ENCODE peak calls at places on chromosomes 5 and 9, in five cellular contexts. P is G401; K is stimulated activated CD4-positive, alpha-beta T cell treated with anti-CD3 and anti-CD28 coated beads, Interleukin-4, amount 100 ng/mL, for 4 hours; D is activated T-cell treated with anti-CD3 and anti-CD28 coated beads for 1 hour; C is fibroblast of mammary gland. B is an unnamed sample.

GRCh38 chr5:171750316-171750788 is 35.3 kb upstream of the SMIM23 start:
- DNase-seq in D (no peak), K (no peak), P (peak; percentile 3), C (peak; percentile 59), B (peak; percentile 20)

GRCh38 chr9:107488400-107489143 is 997 bp downstream of the KLF4 start:
- DNase-seq in D (no peak), C (peak; percentile 73), K (no peak), P (no peak), B (peak; percentile 62)

GRCh38 chr5:2052687-2053086 is 170.0 kb upstream of the IRX4 start:
- DNase-seq in K (no peak), D (no peak), P (no peak), C (no peak), B (no peak)

GRCh38 chr9:105887679-105888078 is 193.3 kb downstream of the TMEM38B start:
- DNase-seq in P (no peak), D (no peak), C (no peak), K (no peak), B (no peak)

GRCh38 chr9:120603601-120604000 is 23.6 kb upstream of the CDK5RAP2 start:
- DNase-seq in P (no peak), D (no peak), C (no peak), K (no peak), B (no peak)

GRCh38 chr9:38025166-38025565 is 43.9 kb downstream of the SHB start:
- DNase-seq in C (no peak), K (no peak), D (no peak), P (no peak), B (no peak)

GRCh38 chr5:128905225-128906110 is 59.8 kb upstream of the SLC27A6 start:
- DNase-seq in P (peak; percentile 39), D (peak; percentile 19), C (peak; percentile 78), K (peak; percentile 3), B (peak; percentile 55)

GRCh38 chr9:22044583-22044982 is 35.5 kb upstream of the CDKN2B start:
- DNase-seq in D (no peak), K (no peak), P (no peak), C (peak; percentile 93), B (peak; percentile 87)

GRCh38 chr9:134930404-134930803 is 12.7 kb upstream of the FCN1 start:
- DNase-seq in P (no peak), D (no peak), C (no peak), K (no peak), B (no peak)

GRCh38 chr5:36573441-36573840 is 33.0 kb upstream of the SLC1A3 start:
- DNase-seq in P (no peak), C (peak; percentile 77), K (no peak), D (no peak), B (peak; percentile 77)

GRCh38 chr9:89534464-89534863 is 36.6 kb upstream of the SEMA4D start:
- DNase-seq in K (no peak), C (no peak), P (no peak), D (no peak), B (no peak)

GRCh38 chr5:5492087-5492933 is 69.8 kb downstream of the ICE1 start:
- DNase-seq in D (peak; percentile 8), C (peak; percentile 72), P (peak; percentile 83), K (peak; percentile 17), B (peak; percentile 61)

GRCh38 chr5:4700082-4700481 is 440.0 kb upstream of the ADAMTS16 start:
- DNase-seq in C (peak; percentile 15), P (peak; percentile 27), D (no peak), K (no peak), B (no peak)

GRCh38 chr5:168073991-168074800 is 217.2 kb upstream of the WWC1 start:
- DNase-seq in D (no peak), C (no peak), P (no peak), K (no peak), B (no peak)

GRCh38 chr5:93193756-93194155 is 387.3 kb downstream of the NR2F1-AS1 start:
- DNase-seq in D (no peak), C (no peak), K (no peak), P (no peak), B (peak; percentile 44)

GRCh38 chr5:74538206-74538661 is 102.3 kb downstream of the ENC1 start:
- DNase-seq in D (no peak), P (no peak), C (peak; percentile 97), K (no peak), B (peak; percentile 65)

GRCh38 chr9:83629433-83630104 is 6.6 kb downstream of the IDNK start:
- DNase-seq in P (no peak), C (no peak), K (no peak), D (no peak), B (no peak)

GRCh38 chr9:120868676-120869359 is 8.2 kb downstream of the PHF19 start:
- DNase-seq in P (peak; percentile 33), K (peak; percentile 95), C (peak; percentile 91), D (peak; percentile 99), B (peak; percentile 97)

GRCh38 chr9:105694320-105694847 is at the start of gene TMEM38B:
- DNase-seq in P (peak; percentile 76), D (peak; percentile 68), K (peak; percentile 74), C (peak; percentile 54), B (peak; percentile 82)

GRCh38 chr5:173472164-173472563 is 143.9 kb upstream of the STC2 start:
- DNase-seq in P (peak; percentile 83), D (no peak), C (peak; percentile 99), K (no peak), B (peak; percentile 96)

GRCh38 chr9:125701351-125701750 is 5.7 kb downstream of the MAPKAP1 start:
- DNase-seq in C (peak; percentile 75), D (no peak), K (no peak), P (no peak), B (peak; percentile 18)

GRCh38 chr5:123147128-123147527 is 58.1 kb downstream of the PRDM6 start:
- DNase-seq in C (no peak), K (no peak), P (no peak), D (no peak), B (no peak)

GRCh38 chr9:98256632-98257218 is 1.3 kb upstream of the TBC1D2 start:
- DNase-seq in D (peak; percentile 23), C (no peak), P (peak; percentile 37), K (peak; percentile 31), B (no peak)

GRCh38 chr5:34585601-34586104 is 70.5 kb upstream of the RAI14 start:
- DNase-seq in K (no peak), D (no peak), P (no peak), C (peak; percentile 73), B (peak; percentile 32)

GRCh38 chr9:99266136-99267023 is 44.3 kb downstream of the SEC61B start:
- DNase-seq in P (peak; percentile 71), D (peak; percentile 46), K (peak; percentile 44), C (peak; percentile 72), B (peak; percentile 68)

B was measured in EL.